ENCODE peak calls at places on chromosomes 6 and 20, in four cellular contexts. One of them, this sample, is unnamed.

GRCh38 chr6:107563694-107564093 is 73.8 kb downstream of the SOBP start:
- DNase-seq in heart right ventricle: peak; percentile 20
- DNase-seq in sigmoid colon: peak; percentile 73
- DNase-seq in psoas muscle: no peak
- DNase-seq in this sample: peak; percentile 39

GRCh38 chr20:4053516-4053919 is 38.2 kb upstream of the RNF24 start:
- DNase-seq in heart right ventricle: no peak
- DNase-seq in sigmoid colon: peak; percentile 8
- DNase-seq in psoas muscle: no peak
- DNase-seq in this sample: no peak

GRCh38 chr6:37699138-37699766 is 1.6 kb upstream of the MDGA1 start:
- DNase-seq in heart right ventricle: no peak
- DNase-seq in sigmoid colon: no peak
- DNase-seq in psoas muscle: no peak
- DNase-seq in this sample: peak; percentile 43

GRCh38 chr6:87431263-87431662 is 23.5 kb downstream of the CFAP206 start:
- DNase-seq in heart right ventricle: no peak
- DNase-seq in sigmoid colon: no peak
- DNase-seq in psoas muscle: no peak
- DNase-seq in this sample: no peak

GRCh38 chr20:8153281-8153908 is 21.3 kb downstream of the PLCB1 start:
- DNase-seq in heart right ventricle: no peak
- DNase-seq in sigmoid colon: no peak
- DNase-seq in psoas muscle: no peak
- DNase-seq in this sample: no peak

GRCh38 chr20:39268566-39268965 is 306.4 kb downstream of the DHX35 start:
- DNase-seq in heart right ventricle: no peak
- DNase-seq in sigmoid colon: no peak
- DNase-seq in psoas muscle: no peak
- DNase-seq in this sample: peak; percentile 54

GRCh38 chr6:41584668-41585205 is 38.6 kb downstream of the FOXP4 start:
- DNase-seq in heart right ventricle: no peak
- DNase-seq in sigmoid colon: no peak
- DNase-seq in psoas muscle: no peak
- DNase-seq in this sample: no peak

GRCh38 chr20:22775671-22776139 is 191.3 kb upstream of the FOXA2 start:
- DNase-seq in heart right ventricle: no peak
- DNase-seq in sigmoid colon: no peak
- DNase-seq in psoas muscle: no peak
- DNase-seq in this sample: no peak

GRCh38 chr6:42564496-42564890 is 664 bp downstream of the UBR2 start:
- DNase-seq in heart right ventricle: no peak
- DNase-seq in sigmoid colon: no peak
- DNase-seq in psoas muscle: no peak
- DNase-seq in this sample: no peak

GRCh38 chr6:161272600-161273355 is 1.1 kb downstream of the AGPAT4 start:
- DNase-seq in heart right ventricle: no peak
- DNase-seq in sigmoid colon: peak; percentile 17
- DNase-seq in psoas muscle: no peak
- DNase-seq in this sample: no peak

GRCh38 chr6:167236239-167236571 is 54.9 kb upstream of the UNC93A start:
- DNase-seq in heart right ventricle: no peak
- DNase-seq in sigmoid colon: no peak
- DNase-seq in psoas muscle: no peak
- DNase-seq in this sample: no peak
- H3K4me1 ChIP-seq in heart right ventricle: no peaks in the 10 kb centered on the region
- H3K4me1 ChIP-seq in sigmoid colon: no peaks in the 10 kb centered on the region
- H3K4me1 ChIP-seq in psoas muscle: no peaks in the 10 kb centered on the region
- H3K4me1 ChIP-seq in this sample: no peaks in the 10 kb centered on the region

GRCh38 chr6:21271431-21272155 is 322.0 kb upstream of the SOX4 start:
- DNase-seq in heart right ventricle: no peak
- DNase-seq in sigmoid colon: no peak
- DNase-seq in psoas muscle: no peak
- DNase-seq in this sample: no peak

GRCh38 chr6:21265264-21266044 is 328.1 kb upstream of the SOX4 start:
- DNase-seq in heart right ventricle: no peak
- DNase-seq in sigmoid colon: no peak
- DNase-seq in psoas muscle: no peak
- DNase-seq in this sample: no peak

GRCh38 chr6:21273451-21273850 is 320.1 kb upstream of the SOX4 start:
- DNase-seq in heart right ventricle: no peak
- DNase-seq in sigmoid colon: no peak
- DNase-seq in psoas muscle: no peak
- DNase-seq in this sample: no peak

DNA sequence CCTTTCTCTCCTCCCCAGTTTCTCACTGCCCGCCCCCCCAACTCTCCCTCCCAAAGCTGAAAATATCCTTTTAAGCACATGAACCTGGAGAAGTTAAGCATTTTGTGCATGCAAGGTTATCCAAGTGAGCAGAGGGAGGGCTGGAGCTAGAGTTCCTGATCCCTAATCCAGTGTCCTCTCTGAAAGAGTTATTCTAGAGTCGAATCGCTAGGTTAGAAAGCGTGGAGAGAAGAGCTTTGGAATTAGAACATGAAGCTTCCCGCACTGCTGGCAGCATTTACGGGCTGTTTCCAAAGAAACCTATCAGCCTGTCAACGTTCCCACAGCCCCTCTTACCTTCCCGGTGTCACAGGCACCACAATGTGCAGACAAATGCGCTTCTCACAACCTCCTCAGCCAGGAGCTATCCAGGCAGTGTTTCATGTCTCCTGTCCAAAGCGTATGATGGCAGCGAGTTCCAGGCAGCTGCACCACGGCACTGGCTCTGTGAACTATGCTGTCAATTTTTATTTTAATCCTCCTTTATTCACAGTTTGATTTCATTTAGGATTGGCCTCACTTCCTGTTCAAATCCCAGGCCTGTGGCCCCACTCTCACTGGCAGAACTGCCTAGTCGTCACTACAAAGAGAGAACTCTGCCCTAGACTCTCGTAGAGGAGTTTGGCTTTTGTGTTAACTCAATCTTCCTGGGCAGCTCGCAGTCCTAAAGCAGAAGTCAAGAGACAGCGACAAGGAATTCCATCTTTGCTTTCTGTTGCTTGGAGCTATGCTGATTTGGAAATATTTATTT is 322.9 kb upstream of the SOX4 start:
- DNase-seq in heart right ventricle: no peak
- DNase-seq in sigmoid colon: no peak
- DNase-seq in psoas muscle: no peak
- DNase-seq in this sample: no peak
- H3K27ac ChIP-seq in heart right ventricle: no peak overlapping the region
- H3K27ac ChIP-seq in sigmoid colon: no peak overlapping the region
- H3K27ac ChIP-seq in psoas muscle: no peak overlapping the region
- H3K27ac ChIP-seq in this sample: no peak overlapping the region

GRCh38 chr20:57392512-57393271 is 1.5 kb downstream of the RBM38 start:
- DNase-seq in heart right ventricle: peak; percentile 61
- DNase-seq in sigmoid colon: peak; percentile 87
- DNase-seq in psoas muscle: peak; percentile 46
- DNase-seq in this sample: peak; percentile 85
- H3K4me1 ChIP-seq in heart right ventricle: peaks cover 74% of the 10 kb centered on the region
- H3K4me1 ChIP-seq in sigmoid colon: peaks cover 66% of the 10 kb centered on the region
- H3K4me1 ChIP-seq in psoas muscle: peaks cover 51% of the 10 kb centered on the region
- H3K4me1 ChIP-seq in this sample: peaks cover 9% of the 10 kb centered on the region

GRCh38 chr6:158020811-158021210 is 39.1 kb downstream of the SYNJ2 start:
- DNase-seq in heart right ventricle: no peak
- DNase-seq in sigmoid colon: no peak
- DNase-seq in psoas muscle: no peak
- DNase-seq in this sample: no peak
- H3K27ac ChIP-seq in heart right ventricle: peak overlapping the region; percentile 8
- H3K27ac ChIP-seq in sigmoid colon: no peak overlapping the region
- H3K27ac ChIP-seq in psoas muscle: no peak overlapping the region
- H3K27ac ChIP-seq in this sample: no peak overlapping the region

GRCh38 chr6:15399651-15400470 is 154.0 kb downstream of the JARID2 start:
- DNase-seq in heart right ventricle: peak; percentile 67
- DNase-seq in sigmoid colon: peak; percentile 91
- DNase-seq in psoas muscle: peak; percentile 72
- DNase-seq in this sample: peak; percentile 76

GRCh38 chr6:15400572-15401004 is 154.7 kb downstream of the JARID2 start:
- DNase-seq in heart right ventricle: peak; percentile 66
- DNase-seq in sigmoid colon: peak; percentile 81
- DNase-seq in psoas muscle: peak; percentile 65
- DNase-seq in this sample: peak; percentile 67

GRCh38 chr6:15402401-15403045 is 156.7 kb downstream of the JARID2 start:
- DNase-seq in heart right ventricle: no peak
- DNase-seq in sigmoid colon: no peak
- DNase-seq in psoas muscle: no peak
- DNase-seq in this sample: no peak

GRCh38 chr6:15401769-15402250 is 155.9 kb downstream of the JARID2 start:
- DNase-seq in heart right ventricle: no peak
- DNase-seq in sigmoid colon: no peak
- DNase-seq in psoas muscle: no peak
- DNase-seq in this sample: no peak

GRCh38 chr6:15401120-15401519 is 155.3 kb downstream of the JARID2 start:
- DNase-seq in heart right ventricle: no peak
- DNase-seq in sigmoid colon: no peak
- DNase-seq in psoas muscle: no peak
- DNase-seq in this sample: no peak
- H3K4me1 ChIP-seq in heart right ventricle: peaks cover 75% of the 10 kb centered on the region
- H3K4me1 ChIP-seq in sigmoid colon: peaks cover 38% of the 10 kb centered on the region
- H3K4me1 ChIP-seq in psoas muscle: peaks cover 78% of the 10 kb centered on the region
- H3K4me1 ChIP-seq in this sample: peaks cover 19% of the 10 kb centered on the region